ENCODE peak calls at places on chromosomes 7 and 10, in ten cellular contexts. Q is Right ventricle myocardium inferior; N is prostate gland; S is occipital lobe; G is NCI-H1092 treated with DMSO at 0.1 percent for 48 hours; Y is OCI-M1; E is effector memory CD4-positive, alpha-beta T cell; B is EH; T is MCF 10A; W is omental fat pad. O is an unnamed sample.

GRCh38 chr7:135966341-135967043 is 10.7 kb downstream of the MTPN start:
- DNase-seq in N (no peak), Y (no peak), G (peak; percentile 5), Q (no peak), B (no peak), E (no peak), W (no peak), T (no peak), S (no peak), O (no peak)

GRCh38 chr10:30073767-30074060 is 14.3 kb upstream of the JCAD start:
- DNase-seq in S (no peak), N (no peak), Q (no peak), W (no peak), T (no peak), G (no peak), E (no peak), Y (no peak), B (no peak), O (no peak)

GRCh38 chr10:77819210-77820140 is 107.1 kb downstream of the DLG5 start:
- DNase-seq in T (peak; percentile 15), E (no peak), W (no peak), N (no peak), B (no peak), S (no peak), G (no peak), Q (peak; percentile 55), Y (no peak), O (peak; percentile 48)

GRCh38 chr10:5910323-5911100 is 20.5 kb downstream of the FBH1 start:
- DNase-seq in B (no peak), T (no peak), S (no peak), G (peak; percentile 9), E (no peak), Y (no peak), N (no peak), Q (no peak), W (no peak), O (no peak)

GRCh38 chr10:75397571-75397921 is 4.0 kb downstream of the ZNF503 start:
- DNase-seq in Q (peak; percentile 52), G (no peak), S (no peak), Y (no peak), E (no peak), N (peak; percentile 24), W (no peak), T (no peak), B (peak; percentile 50), O (peak; percentile 34)

GRCh38 chr10:129386415-129387257 is 80.4 kb upstream of the MGMT start:
- DNase-seq in G (no peak), Y (no peak), B (no peak), S (no peak), N (no peak), Q (no peak), T (peak; percentile 56), E (no peak), W (no peak), O (no peak)

GRCh38 chr7:39465055-39465929 is 100.9 kb upstream of the YAE1 start:
- DNase-seq in E (no peak), W (no peak), Y (peak; percentile 66), N (peak; percentile 29), T (peak; percentile 66), S (no peak), B (peak; percentile 67), G (peak; percentile 42), Q (no peak), O (no peak)

GRCh38 chr10:125788156-125789034 is 12.8 kb upstream of the MMP21 start:
- DNase-seq in T (no peak), G (no peak), Q (no peak), N (no peak), B (no peak), Y (no peak), E (no peak), S (no peak), W (no peak), O (no peak)

O was measured in kidney.